ENCODE peak calls at places on chromosome 7, in eight cellular contexts. Z, W, G, U, A, V, E and B are unnamed samples.

GRCh38 chr7:75776295-75776971 is 4.4 kb upstream of the CCL26 start:
- DNase-seq in Z (no peak), W (no peak), G (no peak), U (peak), A (no peak), V (no peak), E (peak), B (peak)

GRCh38 chr7:40437936-40438634 is 303.3 kb downstream of the SUGCT start:
- DNase-seq in Z (no peak), W (no peak), G (no peak), U (peak), A (no peak), V (no peak), E (no peak), B (no peak)

GRCh38 chr7:43077732-43078391 is 34.6 kb upstream of the HECW1 start:
- DNase-seq in Z (peak), W (no peak), G (peak), U (peak), A (no peak), V (no peak), E (peak), B (no peak)

GRCh38 chr7:108569381-108570145 is at the start of the genes DNAJB9 and THAP5:
- DNase-seq in Z (peak), W (peak), G (peak), U (peak), A (peak), V (peak), E (peak), B (peak)

GRCh38 chr7:137245186-137245585 is 98.3 kb downstream of the PTN start:
- DNase-seq in Z (no peak), W (no peak), G (no peak), U (no peak), A (no peak), V (no peak), E (no peak), B (no peak)

GRCh38 chr7:87129332-87129731 is 22.9 kb upstream of the DMTF1 start:
- DNase-seq in Z (no peak), W (no peak), G (peak), U (no peak), A (no peak), V (no peak), E (no peak), B (no peak)

GRCh38 chr7:151404216-151405011 is 5.4 kb downstream of the WDR86 start:
- DNase-seq in Z (peak), W (no peak), G (no peak), U (peak), A (no peak), V (peak), E (peak), B (no peak)

GRCh38 chr7:129781128-129781855 is 169.8 kb downstream of the NRF1 start:
- DNase-seq in Z (no peak), W (no peak), G (peak), U (no peak), A (no peak), V (no peak), E (no peak), B (no peak)

GRCh38 chr7:101315336-101315735 is 6.3 kb downstream of the IFT22 start:
- DNase-seq in Z (peak), W (no peak), G (peak), U (peak), A (no peak), V (no peak), E (peak), B (no peak)

GRCh38 chr7:150553163-150553562 is 14.0 kb upstream of the GIMAP4 start:
- DNase-seq in Z (no peak), W (no peak), G (no peak), U (no peak), A (no peak), V (no peak), E (no peak), B (no peak)

GRCh38 chr7:85018498-85018897 is 168.4 kb downstream of the SEMA3D start:
- DNase-seq in Z (no peak), W (no peak), G (no peak), U (no peak), A (no peak), V (no peak), E (no peak), B (no peak)

GRCh38 chr7:65477326-65477725 is 103.7 kb downstream of the ZNF92 start:
- DNase-seq in Z (peak), W (no peak), G (peak), U (no peak), A (no peak), V (no peak), E (peak), B (no peak)

GRCh38 chr7:151086802-151087246 is 549 bp downstream of the AGAP3 start:
- DNase-seq in Z (peak), W (no peak), G (peak), U (no peak), A (no peak), V (no peak), E (no peak), B (no peak)

GRCh38 chr7:601573-602340 is 82.1 kb upstream of the PDGFA start:
- DNase-seq in Z (no peak), W (peak), G (no peak), U (no peak), A (peak), V (peak), E (no peak), B (no peak)

GRCh38 chr7:108613147-108613948 is 43.7 kb downstream of the DNAJB9 start:
- DNase-seq in Z (peak), W (no peak), G (peak), U (peak), A (no peak), V (no peak), E (peak), B (no peak)

GRCh38 chr7:145184956-145185355 is 349.1 kb upstream of the TPK1 start:
- DNase-seq in Z (no peak), W (no peak), G (no peak), U (no peak), A (no peak), V (no peak), E (no peak), B (no peak)

GRCh38 chr7:84336303-84336702 is 141.7 kb upstream of the SEMA3A start:
- DNase-seq in Z (peak), W (no peak), G (peak), U (peak), A (no peak), V (no peak), E (no peak), B (no peak)

GRCh38 chr7:104933433-104934074 is 80.5 kb upstream of the KMT2E start:
- DNase-seq in Z (no peak), W (no peak), G (peak), U (no peak), A (no peak), V (no peak), E (no peak), B (no peak)

GRCh38 chr7:20219446-20220292 is 2.5 kb upstream of the MACC1 start:
- DNase-seq in Z (peak), W (peak), G (peak), U (peak), A (peak), V (peak), E (peak), B (peak)

GRCh38 chr7:20217193-20217948 is at the start of gene MACC1:
- DNase-seq in Z (peak), W (no peak), G (peak), U (no peak), A (no peak), V (no peak), E (no peak), B (peak)

GRCh38 chr7:20216637-20217036 is 547 bp downstream of the MACC1 start:
- DNase-seq in Z (no peak), W (no peak), G (no peak), U (no peak), A (no peak), V (no peak), E (no peak), B (no peak)

GRCh38 chr7:20219062-20219445 is 1.9 kb upstream of the MACC1 start:
- DNase-seq in Z (no peak), W (no peak), G (no peak), U (no peak), A (no peak), V (no peak), E (no peak), B (no peak)

DNA sequence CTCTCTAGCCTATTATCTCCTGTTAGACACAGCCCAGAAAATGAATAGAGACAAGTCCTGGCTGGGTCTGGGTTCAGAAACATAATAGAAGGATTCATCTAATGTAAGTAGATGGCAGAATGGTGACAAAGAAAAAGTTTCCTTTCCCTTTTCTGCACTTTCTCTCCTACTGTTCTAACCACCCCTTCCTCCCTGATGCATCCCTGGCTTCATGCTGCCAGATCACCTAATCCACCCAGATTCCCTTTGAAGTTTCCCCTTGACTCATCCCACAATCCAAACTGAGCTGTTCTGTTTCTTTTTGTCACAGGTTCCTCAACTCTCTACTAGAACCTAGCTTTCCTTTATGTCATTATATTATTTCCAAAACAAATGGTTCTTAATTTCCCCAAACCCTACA is 1.1 kb upstream of the MACC1 start:
- DNase-seq in Z (no peak), W (no peak), G (peak), U (no peak), A (no peak), V (no peak), E (no peak), B (no peak)
- H3K27ac ChIP-seq in Z (peak), W (no peak), G (peak), U (no peak), A (no peak), V (no peak), E (no peak), B (peak)

DNA sequence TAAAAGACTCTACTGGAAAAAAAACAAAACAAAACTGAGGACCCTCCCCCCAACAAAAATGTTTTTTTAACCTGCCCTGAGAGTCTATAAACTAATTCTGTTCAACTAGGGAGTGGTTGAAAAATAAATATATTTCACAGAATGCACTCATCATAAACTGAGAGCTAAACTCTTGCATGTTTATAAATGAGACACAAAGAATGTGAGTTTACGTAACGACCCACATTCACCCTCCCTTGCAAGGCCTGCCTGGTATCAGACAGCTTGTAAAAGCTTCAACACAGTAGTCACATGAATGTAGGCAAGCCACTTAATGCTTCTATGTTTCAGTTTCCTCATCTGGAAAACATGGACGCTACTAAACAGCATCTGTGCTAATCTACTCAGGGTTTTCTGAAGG is 50.3 kb downstream of the JAZF1 start:
- DNase-seq in Z (peak), W (no peak), G (no peak), U (peak), A (no peak), V (no peak), E (no peak), B (no peak)
- H3K27ac ChIP-seq in Z (peak), W (peak), G (no peak), U (no peak), A (no peak), V (no peak), E (no peak), B (no peak)

GRCh38 chr7:141366098-141366621 is 185.1 kb upstream of the AGK start:
- DNase-seq in Z (no peak), W (no peak), G (peak), U (no peak), A (peak), V (no peak), E (no peak), B (no peak)

GRCh38 chr7:141369422-141369821 is 181.8 kb upstream of the AGK start:
- DNase-seq in Z (peak), W (no peak), G (no peak), U (no peak), A (peak), V (peak), E (no peak), B (no peak)

GRCh38 chr7:141374425-141374824 is 176.8 kb upstream of the AGK start:
- DNase-seq in Z (no peak), W (no peak), G (no peak), U (no peak), A (no peak), V (no peak), E (no peak), B (no peak)

DNA sequence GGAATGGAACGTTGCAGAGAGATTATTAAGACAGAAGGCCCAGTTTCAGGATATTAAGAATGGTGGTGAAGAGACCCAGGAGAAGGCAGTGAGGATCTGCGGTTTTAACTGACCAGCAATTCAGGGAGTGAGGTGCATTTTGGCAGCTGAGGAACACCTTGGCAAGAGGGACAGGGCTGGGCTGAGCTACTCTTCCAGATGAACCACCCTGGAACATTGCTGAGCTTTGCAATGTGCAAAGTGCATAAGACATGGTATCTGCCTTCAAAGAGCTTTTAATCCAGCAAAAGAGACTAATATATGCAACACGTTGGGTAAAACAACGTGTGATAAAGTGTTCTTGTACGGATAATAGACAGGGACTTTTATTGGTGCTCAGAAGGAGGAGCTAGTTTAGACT is 181.0 kb upstream of the AGK start:
- DNase-seq in Z (no peak), W (no peak), G (no peak), U (no peak), A (no peak), V (no peak), E (no peak), B (no peak)
- H3K27ac ChIP-seq in Z (no peak), W (no peak), G (no peak), U (no peak), A (peak), V (peak), E (no peak), B (no peak)

DNA sequence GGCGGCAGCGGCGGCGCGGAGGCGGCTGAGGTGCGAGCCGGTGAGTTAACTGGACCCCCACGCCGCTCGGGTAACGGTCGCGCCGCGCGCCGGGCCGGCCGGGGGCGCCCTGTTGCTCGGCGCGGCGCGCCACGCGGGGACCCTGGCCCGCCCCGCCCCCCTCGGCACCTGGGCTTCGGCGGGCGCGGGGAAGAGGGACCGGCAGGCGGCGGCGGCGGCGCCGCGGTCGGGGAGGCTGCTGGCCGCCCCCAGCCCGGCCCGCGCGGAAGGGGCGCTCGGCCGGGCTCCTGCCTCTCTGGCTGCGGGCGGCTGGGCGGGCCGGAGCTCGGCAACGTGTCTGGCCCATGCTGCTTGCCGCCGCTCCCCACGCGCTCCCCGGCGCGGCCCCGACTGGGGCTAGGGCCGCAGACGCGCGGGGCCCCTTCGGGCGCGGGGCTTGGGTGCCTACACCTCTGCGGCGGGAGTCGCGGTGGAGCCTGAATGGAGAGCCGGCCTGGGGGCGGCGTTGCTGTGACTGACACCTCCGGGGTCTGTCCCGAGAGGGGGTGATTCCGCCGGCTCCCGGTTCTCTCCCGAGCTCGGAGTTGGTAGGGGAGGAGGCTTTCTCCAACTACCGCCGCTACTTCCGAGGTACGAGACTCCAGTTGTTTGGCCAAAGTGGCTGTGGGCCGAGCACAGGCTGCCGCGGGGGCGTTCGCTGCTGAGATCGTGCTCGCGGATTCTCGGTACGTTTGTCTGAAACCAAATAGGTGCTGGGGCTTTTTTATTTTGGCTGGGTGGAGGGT is 494 bp downstream of the PALS2 start:
- DNase-seq in Z (peak), W (peak), G (peak), U (peak), A (peak), V (peak), E (peak), B (no peak)
- H3K27ac ChIP-seq in Z (peak), W (peak), G (peak), U (peak), A (peak), V (peak), E (peak), B (peak)